ENCODE peak calls at places on chromosomes 5 and 9, in five cellular contexts. Z is ovary, K is brain microvascular endothelial cell, M is lower lobe of right lung, J is suprapubic skin. A is an unnamed sample. For H3K27me3, the result is how much of the 10 kb centered on the place peaks cover.

GRCh38 chr5:97778451-97778850 is 595.4 kb upstream of the RIOK2 start:
- DNase-seq in Z (no peak), K (no peak), M (no peak), J (no peak), A (no peak)

GRCh38 chr5:152619756-152620155 is 214.7 kb upstream of the NMUR2 start:
- DNase-seq in Z (no peak), K (no peak), M (no peak), J (no peak), A (no peak)

GRCh38 chr5:138696501-138696900 is 56.7 kb upstream of the CTNNA1 start:
- DNase-seq in Z (no peak), K (peak), M (no peak), J (no peak), A (peak)

GRCh38 chr9:96067004-96067403 is 191.5 kb downstream of the ERCC6L2 start:
- DNase-seq in Z (no peak), K (no peak), M (no peak), J (no peak), A (no peak)

GRCh38 chr5:89083791-89084190 is 200.8 kb upstream of the MEF2C start:
- DNase-seq in Z (no peak), K (peak), M (no peak), J (no peak), A (peak)

GRCh38 chr9:92180669-92181181 is 65.5 kb upstream of the SPTLC1 start:
- DNase-seq in Z (no peak), K (peak), M (no peak), J (no peak), A (peak)

GRCh38 chr9:108475813-108476212 is 380.0 kb downstream of the ACTL7B start:
- DNase-seq in Z (no peak), K (no peak), M (no peak), J (no peak), A (no peak)

GRCh38 chr5:137887831-137888230 is 1.4 kb upstream of the PKD2L2 start:
- DNase-seq in Z (no peak), K (no peak), M (no peak), J (no peak), A (no peak)

GRCh38 chr5:124494540-124495116 is 251.8 kb downstream of the ZNF608 start:
- DNase-seq in Z (no peak), K (no peak), M (no peak), J (no peak), A (peak)

GRCh38 chr5:82092-82491 is 9.9 kb upstream of the PLEKHG4B start:
- DNase-seq in Z (no peak), K (peak), M (no peak), J (no peak), A (no peak)

GRCh38 chr5:129830288-129830687 is 74.0 kb upstream of the CHSY3 start:
- DNase-seq in Z (no peak), K (no peak), M (no peak), J (no peak), A (peak)

GRCh38 chr5:1638658-1639400 is 115.1 kb upstream of the LPCAT1 start:
- DNase-seq in Z (no peak), K (no peak), M (peak), J (no peak), A (no peak)

GRCh38 chr5:38780950-38781349 is 64.9 kb upstream of the OSMR start:
- DNase-seq in Z (peak), K (peak), M (no peak), J (peak), A (peak)

GRCh38 chr9:125378778-125379177 is 117.2 kb downstream of the GAPVD1 start:
- DNase-seq in Z (no peak), K (no peak), M (no peak), J (no peak), A (no peak)

GRCh38 chr5:172505840-172506638 is 51.7 kb upstream of the SH3PXD2B start:
- DNase-seq in Z (peak), K (no peak), M (no peak), J (peak), A (no peak)

GRCh38 chr9:104950838-104951237 is 22.9 kb upstream of the ABCA1 start:
- DNase-seq in Z (no peak), K (no peak), M (no peak), J (no peak), A (peak)

GRCh38 chr9:68775003-68775730 is 70.1 kb downstream of the PIP5K1B start:
- DNase-seq in Z (no peak), K (peak), M (no peak), J (no peak), A (peak)

GRCh38 chr5:143142596-143143435 is 260.7 kb downstream of the NR3C1 start:
- DNase-seq in Z (peak), K (no peak), M (no peak), J (no peak), A (peak)

GRCh38 chr5:1171340-1171941 is 30.0 kb upstream of the SLC6A19 start:
- DNase-seq in Z (no peak), K (no peak), M (no peak), J (no peak), A (peak)

GRCh38 chr5:175873090-175873454 is 1.7 kb downstream of the CPLX2 start:
- DNase-seq in Z (no peak), K (no peak), M (peak), J (no peak), A (no peak)
- TF ChIP-seq CTCF in Z (no peak), K (peak), M (no peak), J (no peak), A (peak)

DNA sequence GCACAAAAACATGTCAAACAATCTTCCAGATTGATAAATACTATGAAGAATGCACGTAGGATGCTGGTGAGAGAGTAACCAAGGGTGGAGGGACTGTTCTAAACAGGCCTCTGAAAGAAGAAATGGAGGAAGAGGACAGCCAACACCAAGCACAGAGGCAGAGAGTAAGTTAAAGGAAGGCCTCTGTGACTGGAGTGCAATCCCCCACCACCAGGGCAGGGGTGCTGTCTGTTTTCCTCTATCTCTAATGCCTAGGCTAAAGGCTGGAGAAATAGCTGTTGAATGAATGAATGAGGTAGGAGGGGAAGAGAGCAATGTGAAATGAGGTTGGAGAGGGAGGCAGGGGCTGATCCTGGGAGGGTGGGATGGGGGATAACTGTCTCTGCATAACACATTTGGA is 88.9 kb downstream of the ANKRD55 start:
- DNase-seq in Z (no peak), K (no peak), M (no peak), J (no peak), A (no peak)
- H3K4me3 ChIP-seq in Z (no peak), K (no peak), M (no peak), J (no peak), A (no peak)

GRCh38 chr5:132747693-132748440 is 641 bp downstream of the CCNI2 start:
- DNase-seq in Z (no peak), K (no peak), M (peak), J (no peak), A (no peak)
- H3K27me3 ChIP-seq in Z (under half), K (under half), M (under half), J (under half), A (under half)

DNA sequence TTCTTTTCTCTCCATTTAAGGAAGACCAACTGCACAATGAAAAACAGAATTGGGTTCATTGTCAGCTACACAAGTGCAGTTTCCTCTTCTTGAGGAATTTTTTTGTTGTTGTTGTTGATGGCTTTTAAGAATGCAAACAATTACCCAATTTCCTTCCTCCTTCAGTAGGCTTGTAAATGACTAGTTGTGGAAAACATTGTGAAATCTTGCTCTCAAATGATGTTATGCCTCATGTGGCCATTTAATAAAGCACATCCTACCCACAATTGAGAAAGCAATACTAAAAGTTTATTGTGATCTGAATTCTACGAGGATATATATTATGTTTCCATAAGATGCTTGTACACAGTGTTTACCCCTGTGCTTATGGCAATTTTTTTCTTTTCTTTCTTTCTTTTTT is 171.6 kb downstream of the FAM174A start:
- DNase-seq in Z (no peak), K (no peak), M (no peak), J (no peak), A (peak)
- TF ChIP-seq CTCF in Z (no peak), K (peak), M (peak), J (no peak), A (peak)

GRCh38 chr9:676780-677458 is 164.6 kb upstream of the DMRT1 start:
- DNase-seq in Z (no peak), K (no peak), M (no peak), J (no peak), A (peak)
- H3K4me3 ChIP-seq in Z (peak), K (no peak), M (peak), J (peak), A (no peak)

GRCh38 chr9:114154597-114155102 is 687 bp upstream of the COL27A1 start:
- DNase-seq in Z (no peak), K (no peak), M (no peak), J (no peak), A (no peak)
- H3K27me3 ChIP-seq in Z (under half), K (under half), M (under half), J (under half), A (under half)

DNA sequence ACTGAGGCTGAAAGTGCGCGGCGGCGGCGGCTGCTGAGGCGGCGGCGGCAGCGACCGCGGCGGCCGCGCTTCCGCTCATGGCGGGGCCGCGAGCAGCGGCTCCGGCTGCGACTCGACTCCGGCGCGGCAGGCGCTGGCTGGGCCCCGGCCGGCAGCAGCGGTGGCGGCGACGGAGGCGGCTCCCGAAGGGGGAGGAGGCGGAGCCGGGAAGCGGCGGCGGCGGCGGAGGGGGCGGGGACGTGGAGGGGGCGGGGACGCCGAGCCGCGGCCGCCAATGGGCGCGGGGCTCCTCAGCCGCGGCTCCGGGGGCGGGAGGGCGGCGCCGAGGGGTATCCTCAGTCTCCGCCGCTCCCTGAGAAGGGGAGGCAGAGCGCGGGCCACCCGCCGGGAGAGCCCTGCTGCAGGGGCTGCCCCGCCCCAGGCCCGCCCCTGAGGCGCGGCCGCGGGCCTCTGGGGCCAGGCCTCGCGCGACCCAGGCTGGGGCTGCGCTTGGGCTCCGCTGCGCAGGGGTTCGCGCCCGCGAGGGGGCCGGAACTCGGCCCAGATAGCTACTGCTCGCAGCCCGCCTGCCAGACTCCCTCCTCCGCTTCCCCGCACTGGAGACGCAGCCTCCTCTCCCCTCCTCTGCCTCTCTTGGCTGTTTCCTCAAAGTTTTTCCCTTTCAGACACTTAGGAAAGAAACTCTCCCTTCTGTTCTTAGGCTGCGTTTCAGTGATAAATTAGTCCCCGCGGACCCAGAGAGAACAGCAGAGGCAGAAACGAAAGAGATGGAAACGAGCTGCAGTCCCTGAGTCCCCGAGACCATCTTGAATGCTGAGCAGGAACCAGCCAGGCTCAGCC is 85.0 kb upstream of the MELK start:
- DNase-seq in Z (peak), K (peak), M (peak), J (peak), A (peak)
- TF ChIP-seq CTCF in Z (peak), K (no peak), M (no peak), J (peak), A (no peak)

GRCh38 chr5:33671700-33672291 is 220.0 kb downstream of the ADAMTS12 start:
- DNase-seq in Z (no peak), K (no peak), M (no peak), J (no peak), A (no peak)

GRCh38 chr5:33679791-33680190 is 212.0 kb downstream of the ADAMTS12 start:
- DNase-seq in Z (no peak), K (no peak), M (no peak), J (no peak), A (no peak)

GRCh38 chr5:33675958-33676464 is 215.8 kb downstream of the ADAMTS12 start:
- DNase-seq in Z (no peak), K (no peak), M (no peak), J (no peak), A (no peak)
- H3K4me3 ChIP-seq in Z (no peak), K (no peak), M (no peak), J (no peak), A (no peak)

DNA sequence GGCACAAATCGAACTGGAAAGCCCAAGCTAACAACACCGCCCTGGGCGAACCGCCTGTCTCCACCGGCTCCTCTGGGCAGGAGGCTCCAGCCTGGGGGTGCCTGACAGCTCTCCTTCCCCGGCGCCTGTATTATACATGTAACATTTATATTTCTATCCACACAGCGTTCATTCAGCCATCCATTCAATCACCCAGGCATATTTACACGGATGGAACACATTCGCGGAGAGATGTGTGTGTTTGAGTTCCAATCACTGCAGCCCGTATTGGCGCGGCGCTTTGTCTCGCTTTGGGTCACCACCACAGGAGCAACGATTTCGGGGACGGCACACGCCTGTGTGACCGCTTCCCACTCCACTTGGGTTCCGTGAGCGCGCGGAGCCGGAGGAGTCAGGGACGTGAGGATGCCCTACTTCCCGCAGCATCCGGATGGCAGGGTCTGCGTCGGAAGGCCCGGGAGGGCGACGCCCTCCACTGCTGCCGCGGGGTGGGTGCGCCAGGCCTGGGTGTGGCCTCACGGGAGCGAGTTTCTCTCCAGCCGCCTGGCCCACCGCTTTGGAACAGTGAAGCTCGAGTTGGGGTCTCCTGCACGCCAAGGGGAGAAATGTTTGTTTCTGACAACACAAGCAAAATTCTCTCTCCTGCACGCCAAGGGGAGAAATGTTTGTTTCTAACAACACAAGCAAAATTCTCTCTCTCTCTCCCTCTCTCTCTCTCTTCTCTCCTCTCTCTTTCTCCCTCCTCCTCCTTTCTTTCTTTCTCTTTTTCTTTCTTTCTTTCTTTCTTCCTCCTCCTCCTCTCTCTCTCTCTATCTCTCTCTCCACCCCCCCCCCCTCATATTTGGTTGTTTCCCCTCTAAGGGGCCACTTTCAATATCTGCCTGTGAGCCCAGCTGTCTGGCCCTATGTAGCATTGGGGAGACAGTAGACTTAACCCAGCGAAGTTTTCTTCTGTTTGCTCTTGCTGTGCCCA is 1.1 kb upstream of the SV2C start:
- DNase-seq in Z (no peak), K (no peak), M (peak), J (no peak), A (no peak)
- H3K27me3 ChIP-seq in Z (under half), K (half or more), M (half or more), J (half or more), A (under half)

GRCh38 chr5:11981986-11982385 is 77.7 kb upstream of the CTNND2 start:
- DNase-seq in Z (no peak), K (no peak), M (no peak), J (no peak), A (no peak)

GRCh38 chr5:11973469-11973868 is 69.2 kb upstream of the CTNND2 start:
- DNase-seq in Z (no peak), K (no peak), M (no peak), J (no peak), A (peak)

GRCh38 chr5:11977904-11978303 is 73.7 kb upstream of the CTNND2 start:
- DNase-seq in Z (no peak), K (no peak), M (no peak), J (no peak), A (no peak)
- TF ChIP-seq CTCF in Z (no peak), K (no peak), M (no peak), J (no peak), A (no peak)